ENCODE peak calls at places on chromosomes 12 and 14, in five cellular contexts. One of them, this sample, is unnamed.

GRCh38 chr14:104967414-104968152 is 10.6 kb downstream of the AHNAK2 start:
- DNase-seq in A549: no peak
- DNase-seq in hepatocyte: peak; percentile 65
- DNase-seq in upper lobe of left lung: peak; percentile 88
- DNase-seq in stimulated activated CD4-positive, alpha-beta T cell treated with anti-CD3 and anti-CD28 coated beads, TNF-alpha, amount 100 ng/mL, for 48 hours: no peak
- DNase-seq in this sample: peak; percentile 45

GRCh38 chr12:1747609-1748008 is 56.7 kb downstream of the ADIPOR2 start:
- DNase-seq in hepatocyte: no peak
- DNase-seq in upper lobe of left lung: no peak
- DNase-seq in A549: no peak
- DNase-seq in stimulated activated CD4-positive, alpha-beta T cell treated with anti-CD3 and anti-CD28 coated beads, TNF-alpha, amount 100 ng/mL, for 48 hours: no peak
- DNase-seq in this sample: no peak

GRCh38 chr12:55974308-55974724 is 438 bp downstream of the RAB5B start:
- DNase-seq in hepatocyte: peak; percentile 79
- DNase-seq in upper lobe of left lung: no peak
- DNase-seq in A549: peak; percentile 60
- DNase-seq in stimulated activated CD4-positive, alpha-beta T cell treated with anti-CD3 and anti-CD28 coated beads, TNF-alpha, amount 100 ng/mL, for 48 hours: no peak
- DNase-seq in this sample: peak; percentile 58

GRCh38 chr14:22391908-22392307 is 197.1 kb downstream of the DAD1 start:
- DNase-seq in stimulated activated CD4-positive, alpha-beta T cell treated with anti-CD3 and anti-CD28 coated beads, TNF-alpha, amount 100 ng/mL, for 48 hours: no peak
- DNase-seq in hepatocyte: peak; percentile 78
- DNase-seq in A549: peak; percentile 47
- DNase-seq in upper lobe of left lung: no peak
- DNase-seq in this sample: peak; percentile 75

GRCh38 chr12:52765702-52766101 is 11.4 kb downstream of the KRT76 start:
- DNase-seq in hepatocyte: no peak
- DNase-seq in stimulated activated CD4-positive, alpha-beta T cell treated with anti-CD3 and anti-CD28 coated beads, TNF-alpha, amount 100 ng/mL, for 48 hours: no peak
- DNase-seq in A549: no peak
- DNase-seq in upper lobe of left lung: no peak
- DNase-seq in this sample: no peak

GRCh38 chr12:16756833-16757552 is 151.0 kb upstream of the LMO3 start:
- DNase-seq in A549: no peak
- DNase-seq in upper lobe of left lung: no peak
- DNase-seq in hepatocyte: no peak
- DNase-seq in stimulated activated CD4-positive, alpha-beta T cell treated with anti-CD3 and anti-CD28 coated beads, TNF-alpha, amount 100 ng/mL, for 48 hours: no peak
- DNase-seq in this sample: no peak

GRCh38 chr14:52661314-52661713 is 34.0 kb downstream of the ERO1A start:
- DNase-seq in upper lobe of left lung: no peak
- DNase-seq in hepatocyte: no peak
- DNase-seq in stimulated activated CD4-positive, alpha-beta T cell treated with anti-CD3 and anti-CD28 coated beads, TNF-alpha, amount 100 ng/mL, for 48 hours: no peak
- DNase-seq in A549: no peak
- DNase-seq in this sample: no peak

GRCh38 chr12:111064982-111065381 is 144.6 kb upstream of the MYL2 start:
- DNase-seq in stimulated activated CD4-positive, alpha-beta T cell treated with anti-CD3 and anti-CD28 coated beads, TNF-alpha, amount 100 ng/mL, for 48 hours: no peak
- DNase-seq in upper lobe of left lung: no peak
- DNase-seq in A549: no peak
- DNase-seq in hepatocyte: no peak
- DNase-seq in this sample: no peak

GRCh38 chr12:41924111-41924510 is 220.6 kb downstream of the GXYLT1 start:
- DNase-seq in hepatocyte: no peak
- DNase-seq in A549: no peak
- DNase-seq in upper lobe of left lung: no peak
- DNase-seq in stimulated activated CD4-positive, alpha-beta T cell treated with anti-CD3 and anti-CD28 coated beads, TNF-alpha, amount 100 ng/mL, for 48 hours: no peak
- DNase-seq in this sample: peak; percentile 30

GRCh38 chr12:86660488-86661171 is 404.4 kb upstream of the MGAT4C start:
- DNase-seq in upper lobe of left lung: no peak
- DNase-seq in A549: peak; percentile 31
- DNase-seq in hepatocyte: no peak
- DNase-seq in stimulated activated CD4-positive, alpha-beta T cell treated with anti-CD3 and anti-CD28 coated beads, TNF-alpha, amount 100 ng/mL, for 48 hours: no peak
- DNase-seq in this sample: peak; percentile 81

GRCh38 chr12:93261505-93262094 is 116.1 kb upstream of the NUDT4 start:
- DNase-seq in upper lobe of left lung: no peak
- DNase-seq in hepatocyte: no peak
- DNase-seq in stimulated activated CD4-positive, alpha-beta T cell treated with anti-CD3 and anti-CD28 coated beads, TNF-alpha, amount 100 ng/mL, for 48 hours: no peak
- DNase-seq in A549: no peak
- DNase-seq in this sample: no peak

GRCh38 chr12:15522574-15523187 is 200.4 kb downstream of the PTPRO start:
- DNase-seq in upper lobe of left lung: no peak
- DNase-seq in A549: peak; percentile 21
- DNase-seq in stimulated activated CD4-positive, alpha-beta T cell treated with anti-CD3 and anti-CD28 coated beads, TNF-alpha, amount 100 ng/mL, for 48 hours: no peak
- DNase-seq in hepatocyte: peak; percentile 58
- DNase-seq in this sample: peak; percentile 60

GRCh38 chr12:106425061-106425706 is 67.6 kb downstream of the POLR3B start:
- DNase-seq in upper lobe of left lung: no peak
- DNase-seq in stimulated activated CD4-positive, alpha-beta T cell treated with anti-CD3 and anti-CD28 coated beads, TNF-alpha, amount 100 ng/mL, for 48 hours: no peak
- DNase-seq in hepatocyte: no peak
- DNase-seq in A549: no peak
- DNase-seq in this sample: no peak

GRCh38 chr14:97155814-97156213 is 358.6 kb downstream of the VRK1 start:
- DNase-seq in hepatocyte: no peak
- DNase-seq in upper lobe of left lung: no peak
- DNase-seq in A549: no peak
- DNase-seq in stimulated activated CD4-positive, alpha-beta T cell treated with anti-CD3 and anti-CD28 coated beads, TNF-alpha, amount 100 ng/mL, for 48 hours: no peak
- DNase-seq in this sample: no peak

GRCh38 chr12:11941601-11942360 is 129.0 kb upstream of the BCL2L14 start:
- DNase-seq in hepatocyte: no peak
- DNase-seq in upper lobe of left lung: no peak
- DNase-seq in stimulated activated CD4-positive, alpha-beta T cell treated with anti-CD3 and anti-CD28 coated beads, TNF-alpha, amount 100 ng/mL, for 48 hours: no peak
- DNase-seq in A549: no peak
- DNase-seq in this sample: peak; percentile 91

GRCh38 chr14:98503086-98503815 is 768.7 kb downstream of the BCL11B start:
- DNase-seq in stimulated activated CD4-positive, alpha-beta T cell treated with anti-CD3 and anti-CD28 coated beads, TNF-alpha, amount 100 ng/mL, for 48 hours: no peak
- DNase-seq in A549: no peak
- DNase-seq in hepatocyte: no peak
- DNase-seq in upper lobe of left lung: no peak
- DNase-seq in this sample: no peak

GRCh38 chr12:24760162-24760561 is 188.7 kb downstream of the BCAT1 start:
- DNase-seq in hepatocyte: no peak
- DNase-seq in stimulated activated CD4-positive, alpha-beta T cell treated with anti-CD3 and anti-CD28 coated beads, TNF-alpha, amount 100 ng/mL, for 48 hours: no peak
- DNase-seq in A549: no peak
- DNase-seq in upper lobe of left lung: no peak
- DNase-seq in this sample: peak; percentile 73

GRCh38 chr14:106518054-106518943 is 991.9 kb downstream of the TMEM121 start:
- DNase-seq in A549: no peak
- DNase-seq in stimulated activated CD4-positive, alpha-beta T cell treated with anti-CD3 and anti-CD28 coated beads, TNF-alpha, amount 100 ng/mL, for 48 hours: peak; percentile 77
- DNase-seq in upper lobe of left lung: no peak
- DNase-seq in hepatocyte: no peak
- DNase-seq in this sample: no peak

GRCh38 chr14:97282210-97282609 is 485.0 kb downstream of the VRK1 start:
- DNase-seq in upper lobe of left lung: no peak
- DNase-seq in A549: no peak
- DNase-seq in hepatocyte: no peak
- DNase-seq in stimulated activated CD4-positive, alpha-beta T cell treated with anti-CD3 and anti-CD28 coated beads, TNF-alpha, amount 100 ng/mL, for 48 hours: no peak
- DNase-seq in this sample: no peak

GRCh38 chr12:103635419-103635818 is 48.3 kb downstream of the STAB2 start:
- DNase-seq in stimulated activated CD4-positive, alpha-beta T cell treated with anti-CD3 and anti-CD28 coated beads, TNF-alpha, amount 100 ng/mL, for 48 hours: no peak
- DNase-seq in upper lobe of left lung: peak; percentile 34
- DNase-seq in A549: no peak
- DNase-seq in hepatocyte: no peak
- DNase-seq in this sample: no peak